ENCODE peak calls at places on chromosomes 1 and 21, in four cellular contexts. N is AG04450, S is mucosa of descending colon, K is neural progenitor cell. U is an unnamed sample. For H3K9me3, the result is how much of the 10 kb centered on the place peaks cover.

GRCh38 chr1:92583821-92584760 is 97.4 kb upstream of the GFI1 start:
- DNase-seq in N (peak), S (no peak), K (no peak), U (no peak)

GRCh38 chr1:44717653-44718052 is 13.3 kb downstream of the RNU5D-1 start:
- DNase-seq in N (no peak), S (no peak), K (no peak), U (no peak)

GRCh38 chr1:9050803-9051202 is 18.6 kb downstream of the SLC2A5 start:
- DNase-seq in N (no peak), S (no peak), K (no peak), U (no peak)

GRCh38 chr1:2451744-2452582 is 24.1 kb upstream of the PLCH2 start:
- DNase-seq in N (peak), S (no peak), K (no peak), U (no peak)

GRCh38 chr1:152110365-152110859 is 4.8 kb downstream of the TCHH start:
- DNase-seq in N (no peak), S (peak), K (peak), U (peak)

GRCh38 chr1:155324041-155324716 is 3.5 kb downstream of the RUSC1 start:
- DNase-seq in N (peak), S (peak), K (peak), U (peak)

GRCh38 chr1:117067528-117068370 is 7.6 kb downstream of the TTF2 start:
- DNase-seq in N (peak), S (no peak), K (peak), U (no peak)

GRCh38 chr1:61536174-61536573 is 188.8 kb downstream of the TM2D1 start:
- DNase-seq in N (no peak), S (no peak), K (no peak), U (no peak)

GRCh38 chr1:108057536-108057935 is 92.6 kb upstream of the VAV3 start:
- DNase-seq in N (no peak), S (no peak), K (peak), U (peak)

GRCh38 chr1:238546118-238546517 is 655.4 kb upstream of the ZP4 start:
- DNase-seq in N (no peak), S (no peak), K (no peak), U (no peak)
- H3K9me3 ChIP-seq in N (under half), S (under half), K (under half), U (under half)

GRCh38 chr21:10521091-10521598 is at the start of gene TPTE:
- DNase-seq in N (no peak), S (no peak), K (no peak), U (no peak)
- H3K9me3 ChIP-seq in N (under half), S (half or more), K (half or more), U (under half)

GRCh38 chr1:81340258-81340657 is 460.5 kb upstream of the ADGRL2 start:
- DNase-seq in N (no peak), S (no peak), K (no peak), U (no peak)
- H3K9me3 ChIP-seq in N (under half), S (under half), K (under half), U (under half)

GRCh38 chr1:185074307-185074706 is 28.9 kb downstream of the RNF2 start:
- DNase-seq in N (no peak), S (no peak), K (no peak), U (no peak)
- H3K9me3 ChIP-seq in N (under half), S (under half), K (under half), U (under half)

GRCh38 chr1:174308604-174309003 is 139.2 kb upstream of the GPR52 start:
- DNase-seq in N (no peak), S (no peak), K (no peak), U (no peak)
- H3K9me3 ChIP-seq in N (under half), S (under half), K (under half), U (under half)

DNA sequence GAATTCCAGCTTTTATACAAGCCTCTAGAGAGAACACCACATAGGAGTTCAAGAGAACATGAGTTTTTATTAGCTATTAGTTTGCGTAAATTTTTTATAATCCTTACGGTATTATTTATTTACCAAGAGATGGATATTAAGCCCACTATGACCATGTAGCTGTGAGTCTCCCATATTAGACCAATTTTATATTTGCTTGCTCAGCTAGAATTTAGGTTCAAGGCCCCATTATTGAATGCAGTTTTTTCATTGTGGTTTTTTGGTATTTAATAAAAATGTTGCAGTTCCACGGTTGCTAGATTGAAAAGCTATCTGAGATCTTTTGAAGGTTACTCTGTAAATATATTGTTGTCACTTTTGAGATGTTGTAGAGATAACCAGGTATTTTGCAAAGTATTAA is 2.9 kb downstream of the PPP1R8 start:
- DNase-seq in N (no peak), S (no peak), K (no peak), U (no peak)
- H3K9me3 ChIP-seq in N (under half), S (under half), K (under half), U (under half)

GRCh38 chr21:44384968-44385367 is 31.5 kb downstream of the TRPM2 start:
- DNase-seq in N (no peak), S (no peak), K (no peak), U (no peak)
- H3K9me3 ChIP-seq in N (under half), S (under half), K (under half), U (under half)

GRCh38 chr21:46056450-46056903 is 41.4 kb upstream of the COL6A2 start:
- DNase-seq in N (peak), S (peak), K (no peak), U (peak)

GRCh38 chr21:46055863-46056281 is 42.0 kb upstream of the COL6A2 start:
- DNase-seq in N (no peak), S (no peak), K (no peak), U (no peak)

GRCh38 chr21:46058339-46059145 is 39.4 kb upstream of the COL6A2 start:
- DNase-seq in N (no peak), S (no peak), K (no peak), U (no peak)

GRCh38 chr21:46057710-46058241 is 40.1 kb upstream of the COL6A2 start:
- DNase-seq in N (no peak), S (no peak), K (no peak), U (no peak)

DNA sequence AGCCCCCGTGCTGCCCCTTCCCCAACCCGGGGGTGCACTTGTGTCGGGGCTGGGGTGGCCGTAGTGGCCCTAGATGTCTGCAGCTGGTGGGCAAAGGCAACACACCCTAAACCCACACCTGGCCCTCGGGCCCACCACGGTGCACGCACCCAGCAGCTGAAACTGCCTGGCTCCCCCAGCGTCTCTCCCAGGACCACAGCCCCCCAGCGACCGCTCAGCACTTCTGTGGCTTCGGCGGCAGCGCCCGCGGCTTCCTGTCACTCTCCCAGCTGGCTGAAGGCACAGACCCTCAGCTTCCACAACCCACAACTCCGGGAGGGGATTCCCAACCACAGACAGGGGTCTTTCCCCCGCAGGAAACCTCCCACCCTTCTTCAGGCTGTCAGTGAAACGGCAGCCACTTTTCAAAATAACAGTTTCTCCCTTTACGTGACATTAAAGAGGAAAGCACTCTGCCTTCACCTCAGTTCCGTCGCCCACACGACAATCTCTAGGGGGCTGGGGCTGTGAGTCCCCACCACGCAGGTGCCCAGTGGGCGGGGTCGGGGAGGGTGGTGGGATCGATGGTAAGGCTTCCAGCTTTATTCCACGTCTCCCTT is 40.7 kb upstream of the COL6A2 start:
- DNase-seq in N (no peak), S (no peak), K (no peak), U (no peak)
- H3K9me3 ChIP-seq in N (under half), S (under half), K (under half), U (under half)